ENCODE peak calls at places on chromosomes 5 and 9, in ten cellular contexts. W, C, D, I, M, P, U, T, R and J are unnamed samples.

GRCh38 chr9:35518981-35519679 is 29.2 kb downstream of the RUSC2 start:
- DNase-seq in D (no peak), U (no peak), P (no peak), W (peak; percentile 73), T (peak; percentile 36), M (no peak), R (peak; percentile 65), C (peak; percentile 52), I (no peak), J (no peak)

GRCh38 chr5:93078082-93079038 is 502.7 kb downstream of the NR2F1-AS1 start:
- DNase-seq in W (peak; percentile 93), R (peak; percentile 94), U (peak; percentile 46), C (peak; percentile 96), T (peak; percentile 92), P (peak; percentile 25), M (peak; percentile 9), D (no peak), I (peak; percentile 43), J (peak; percentile 69)

GRCh38 chr5:909086-909485 is 16.4 kb downstream of the TRIP13 start:
- DNase-seq in I (no peak), P (no peak), W (no peak), C (no peak), D (no peak), M (no peak), U (no peak), T (no peak), R (no peak), J (no peak)

GRCh38 chr5:139088024-139088423 is 110.1 kb downstream of the SIL1 start:
- DNase-seq in C (peak; percentile 20), M (no peak), P (no peak), T (peak; percentile 9), U (no peak), W (no peak), I (no peak), R (no peak), D (no peak), J (no peak)

GRCh38 chr5:136016945-136017530 is 11.8 kb upstream of the TGFBI start:
- DNase-seq in W (peak; percentile 97), T (peak; percentile 97), U (peak; percentile 94), C (peak; percentile 96), R (peak; percentile 81), I (no peak), D (no peak), M (no peak), P (peak; percentile 89), J (no peak)

GRCh38 chr5:155189981-155190380 is 176.4 kb downstream of the KIF4B start:
- DNase-seq in R (no peak), T (no peak), I (no peak), C (no peak), W (no peak), U (no peak), P (peak; percentile 29), D (no peak), M (no peak), J (no peak)

GRCh38 chr5:37838152-37838932 is 1.5 kb downstream of the GDNF start:
- DNase-seq in M (no peak), D (no peak), P (peak; percentile 75), T (peak; percentile 40), U (no peak), C (peak; percentile 79), R (peak; percentile 33), W (peak; percentile 53), I (no peak), J (no peak)

GRCh38 chr5:10724799-10725507 is 36.1 kb downstream of the DAP start:
- DNase-seq in D (no peak), I (peak; percentile 68), U (peak; percentile 87), M (peak; percentile 26), R (peak; percentile 91), T (peak; percentile 94), W (peak; percentile 83), C (peak; percentile 78), P (peak; percentile 20), J (peak; percentile 53)

GRCh38 chr9:75200892-75201470 is 112.7 kb downstream of the OSTF1 start:
- DNase-seq in C (peak; percentile 60), T (peak; percentile 61), I (no peak), M (no peak), P (peak; percentile 57), U (peak; percentile 36), D (no peak), R (peak; percentile 54), W (peak; percentile 61), J (no peak)

GRCh38 chr5:145244788-145245187 is 590.4 kb downstream of the PRELID2 start:
- DNase-seq in M (no peak), R (peak; percentile 48), I (no peak), U (peak; percentile 8), W (no peak), C (peak; percentile 25), P (no peak), D (no peak), T (peak; percentile 54), J (no peak)

GRCh38 chr9:98136489-98136888 is 17.5 kb upstream of the TRIM14 start:
- DNase-seq in C (no peak), M (no peak), R (no peak), P (no peak), W (no peak), I (no peak), U (no peak), D (no peak), T (no peak), J (no peak)

GRCh38 chr5:150502106-150502505 is 5.8 kb upstream of the NDST1 start:
- DNase-seq in U (no peak), W (no peak), C (peak; percentile 75), D (no peak), I (no peak), T (no peak), P (no peak), M (no peak), R (no peak), J (no peak)

DNA sequence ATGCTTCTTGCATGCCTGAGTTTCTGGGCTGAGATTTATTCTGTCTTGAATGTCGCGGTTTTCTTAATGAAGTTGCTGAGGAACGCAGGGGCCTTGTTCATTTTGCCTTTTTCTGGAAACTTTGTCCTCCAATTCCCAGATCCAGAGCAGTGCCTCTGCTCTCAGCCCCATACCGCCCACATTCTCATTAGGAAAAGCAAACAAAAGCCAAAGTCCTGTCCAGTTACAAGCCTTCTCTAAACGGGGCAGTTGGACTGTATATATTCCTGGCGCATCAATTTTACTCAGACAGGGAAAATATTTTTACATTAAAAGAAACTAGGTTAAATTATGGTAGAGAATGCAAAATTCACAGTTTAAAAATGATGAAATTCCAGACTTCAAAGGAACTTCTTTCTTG is 1.2 kb upstream of the PSAT1 start:
- DNase-seq in W (no peak), U (no peak), D (no peak), M (no peak), T (no peak), R (peak; percentile 38), I (no peak), P (no peak), C (peak; percentile 22), J (no peak)
- H3K4me3 ChIP-seq in W (peak overlapping the region; percentile 48), U (peak overlapping the region; percentile 72), D (no peak overlapping the region), M (peak overlapping the region; percentile 65), T (peak overlapping the region; percentile 87), R (no peak overlapping the region), I (peak overlapping the region; percentile 99), P (peak overlapping the region; percentile 94), C (peak overlapping the region; percentile 70), J (peak overlapping the region; percentile 87)

DNA sequence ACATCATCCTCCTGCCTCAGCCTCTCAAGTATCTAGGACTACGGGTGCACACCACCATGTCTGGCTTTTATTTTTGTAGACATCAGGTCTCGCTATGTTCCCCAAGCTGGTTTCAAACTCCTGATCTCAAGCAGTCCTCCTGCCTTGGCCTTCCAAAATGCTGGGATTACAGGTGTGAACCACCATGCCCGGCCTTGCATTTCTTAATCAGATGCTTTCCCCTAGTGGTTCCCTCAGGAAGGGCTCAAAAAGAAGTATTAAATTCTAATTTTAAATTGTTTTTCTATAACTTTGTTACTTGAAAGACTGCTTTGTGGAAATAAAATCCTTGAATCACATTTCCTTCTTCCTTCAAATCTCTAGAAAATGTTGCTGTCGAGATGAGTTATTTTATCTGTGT is 79.5 kb upstream of the ROR2 start:
- DNase-seq in C (no peak), M (no peak), P (no peak), T (no peak), U (no peak), D (no peak), I (no peak), R (no peak), W (no peak), J (no peak)
- TF ChIP-seq CTCF in C (peak; percentile 13), M (no peak), P (no peak), T (peak; percentile 28), U (peak; percentile 32), D (no peak), I (peak; percentile 41), R (peak; percentile 14), W (peak; percentile 6), J (no peak)

GRCh38 chr9:94931725-94932124 is 205.2 kb downstream of the AOPEP start:
- DNase-seq in W (no peak), M (no peak), T (no peak), I (no peak), D (no peak), U (no peak), R (no peak), C (no peak), P (no peak), J (no peak)
- H3K4me3 ChIP-seq in W (no peak overlapping the region), M (no peak overlapping the region), T (no peak overlapping the region), I (no peak overlapping the region), D (no peak overlapping the region), U (no peak overlapping the region), R (no peak overlapping the region), C (no peak overlapping the region), P (no peak overlapping the region), J (no peak overlapping the region)

GRCh38 chr5:66675369-66675768 is 79.2 kb downstream of the MAST4 start:
- DNase-seq in D (no peak), M (no peak), R (no peak), I (no peak), W (no peak), T (no peak), U (no peak), P (no peak), C (no peak), J (no peak)

GRCh38 chr5:66680804-66681203 is 84.6 kb downstream of the MAST4 start:
- DNase-seq in D (no peak), W (no peak), M (no peak), T (no peak), P (no peak), I (no peak), R (no peak), U (no peak), C (no peak), J (no peak)

GRCh38 chr5:66684663-66685062 is 88.5 kb downstream of the MAST4 start:
- DNase-seq in I (no peak), U (no peak), P (no peak), D (no peak), T (no peak), C (no peak), M (no peak), R (no peak), W (no peak), J (no peak)

GRCh38 chr5:66674802-66675201 is 78.6 kb downstream of the MAST4 start:
- DNase-seq in C (no peak), P (no peak), D (no peak), U (no peak), M (no peak), W (no peak), T (no peak), R (no peak), I (no peak), J (no peak)

DNA sequence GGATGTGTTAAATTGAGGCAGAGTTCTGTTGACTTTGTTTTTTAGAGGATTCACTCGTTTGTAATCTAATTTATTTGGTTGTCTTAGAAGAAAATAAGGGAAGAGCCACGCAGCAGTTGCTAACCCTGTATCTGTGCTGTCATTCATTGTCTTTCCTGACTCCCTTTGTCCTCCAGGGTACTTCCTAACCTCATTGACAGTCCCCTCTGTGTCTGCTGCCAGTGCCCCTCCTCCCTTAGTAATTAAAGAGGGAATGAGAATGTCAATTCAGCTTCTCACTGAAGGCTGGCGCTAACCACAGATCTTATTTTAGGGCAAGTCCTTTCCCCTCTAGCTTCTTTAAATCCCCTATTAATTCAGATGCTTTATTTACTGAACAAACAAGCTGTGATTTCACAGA is 84.0 kb downstream of the MAST4 start:
- DNase-seq in D (no peak), C (no peak), T (no peak), M (no peak), I (no peak), U (no peak), R (no peak), P (no peak), W (no peak), J (no peak)
- TF ChIP-seq CTCF in D (no peak), C (no peak), T (no peak), M (no peak), I (no peak), U (no peak), R (no peak), P (no peak), W (no peak), J (no peak)